ENCODE peak calls at places on chromosomes 7 and 10, in six cellular contexts. One of them, this sample, is unnamed.
A peak's percentile ranks its signal among the peaks of the same experiment; 100 is the strongest.

GRCh38 chr7:489876-490275 is 29.8 kb downstream of the PDGFA start:
- DNase-seq in activated naive CD4-positive, alpha-beta T cell treated with Interleukin-2 at 50 U/mL for 16 hours: no peak
- DNase-seq in RWPE1: no peak
- DNase-seq in esophagus muscularis mucosa: no peak
- DNase-seq in epithelial cell of proximal tubule: no peak
- DNase-seq in NCI-H187 treated with DMSO at 0.1 percent for 48 hours: no peak
- DNase-seq in this sample: no peak

GRCh38 chr10:110115784-110116520 is 91.5 kb upstream of the MXI1 start:
- DNase-seq in epithelial cell of proximal tubule: no peak
- DNase-seq in RWPE1: no peak
- DNase-seq in NCI-H187 treated with DMSO at 0.1 percent for 48 hours: no peak
- DNase-seq in esophagus muscularis mucosa: no peak
- DNase-seq in activated naive CD4-positive, alpha-beta T cell treated with Interleukin-2 at 50 U/mL for 16 hours: no peak
- DNase-seq in this sample: no peak

GRCh38 chr7:132386249-132386681 is 190.0 kb downstream of the PLXNA4 start:
- DNase-seq in NCI-H187 treated with DMSO at 0.1 percent for 48 hours: no peak
- DNase-seq in activated naive CD4-positive, alpha-beta T cell treated with Interleukin-2 at 50 U/mL for 16 hours: no peak
- DNase-seq in epithelial cell of proximal tubule: no peak
- DNase-seq in esophagus muscularis mucosa: no peak
- DNase-seq in RWPE1: no peak
- DNase-seq in this sample: no peak

GRCh38 chr10:23375366-23375765 is 30.8 kb upstream of the C10orf67 start:
- DNase-seq in activated naive CD4-positive, alpha-beta T cell treated with Interleukin-2 at 50 U/mL for 16 hours: no peak
- DNase-seq in esophagus muscularis mucosa: no peak
- DNase-seq in epithelial cell of proximal tubule: no peak
- DNase-seq in RWPE1: peak; percentile 49
- DNase-seq in NCI-H187 treated with DMSO at 0.1 percent for 48 hours: no peak
- DNase-seq in this sample: no peak

GRCh38 chr10:7546365-7546967 is 120.3 kb downstream of the ITIH5 start:
- DNase-seq in esophagus muscularis mucosa: no peak
- DNase-seq in RWPE1: no peak
- DNase-seq in epithelial cell of proximal tubule: no peak
- DNase-seq in activated naive CD4-positive, alpha-beta T cell treated with Interleukin-2 at 50 U/mL for 16 hours: no peak
- DNase-seq in NCI-H187 treated with DMSO at 0.1 percent for 48 hours: no peak
- DNase-seq in this sample: no peak

GRCh38 chr10:28300027-28300426 is 2.8 kb downstream of the MPP7 start:
- DNase-seq in esophagus muscularis mucosa: no peak
- DNase-seq in NCI-H187 treated with DMSO at 0.1 percent for 48 hours: no peak
- DNase-seq in activated naive CD4-positive, alpha-beta T cell treated with Interleukin-2 at 50 U/mL for 16 hours: no peak
- DNase-seq in RWPE1: peak; percentile 6
- DNase-seq in epithelial cell of proximal tubule: no peak
- DNase-seq in this sample: peak; percentile 28

GRCh38 chr10:129966370-129966769 is 2.3 kb upstream of the EBF3 start:
- DNase-seq in epithelial cell of proximal tubule: no peak
- DNase-seq in NCI-H187 treated with DMSO at 0.1 percent for 48 hours: no peak
- DNase-seq in RWPE1: no peak
- DNase-seq in activated naive CD4-positive, alpha-beta T cell treated with Interleukin-2 at 50 U/mL for 16 hours: no peak
- DNase-seq in esophagus muscularis mucosa: no peak
- DNase-seq in this sample: no peak

GRCh38 chr10:30364391-30365268 is 15.6 kb upstream of the MTPAP start:
- DNase-seq in NCI-H187 treated with DMSO at 0.1 percent for 48 hours: no peak
- DNase-seq in esophagus muscularis mucosa: peak; percentile 87
- DNase-seq in epithelial cell of proximal tubule: no peak
- DNase-seq in RWPE1: no peak
- DNase-seq in activated naive CD4-positive, alpha-beta T cell treated with Interleukin-2 at 50 U/mL for 16 hours: no peak
- DNase-seq in this sample: no peak

GRCh38 chr7:106957766-106958165 is 86.7 kb upstream of the PRKAR2B start:
- DNase-seq in epithelial cell of proximal tubule: no peak
- DNase-seq in activated naive CD4-positive, alpha-beta T cell treated with Interleukin-2 at 50 U/mL for 16 hours: no peak
- DNase-seq in NCI-H187 treated with DMSO at 0.1 percent for 48 hours: no peak
- DNase-seq in esophagus muscularis mucosa: no peak
- DNase-seq in RWPE1: peak; percentile 7
- DNase-seq in this sample: no peak

GRCh38 chr7:158246272-158246959 is 341.2 kb downstream of the PTPRN2 start:
- DNase-seq in NCI-H187 treated with DMSO at 0.1 percent for 48 hours: no peak
- DNase-seq in esophagus muscularis mucosa: peak; percentile 55
- DNase-seq in RWPE1: no peak
- DNase-seq in epithelial cell of proximal tubule: no peak
- DNase-seq in activated naive CD4-positive, alpha-beta T cell treated with Interleukin-2 at 50 U/mL for 16 hours: no peak
- DNase-seq in this sample: no peak

GRCh38 chr10:96511044-96511945 is 2.4 kb downstream of the TLL2 start:
- DNase-seq in NCI-H187 treated with DMSO at 0.1 percent for 48 hours: peak; percentile 14
- DNase-seq in activated naive CD4-positive, alpha-beta T cell treated with Interleukin-2 at 50 U/mL for 16 hours: peak; percentile 10
- DNase-seq in epithelial cell of proximal tubule: no peak
- DNase-seq in RWPE1: peak; percentile 57
- DNase-seq in esophagus muscularis mucosa: peak; percentile 86
- DNase-seq in this sample: no peak

GRCh38 chr10:16847644-16848043 is 30.4 kb upstream of the RSU1 start:
- DNase-seq in activated naive CD4-positive, alpha-beta T cell treated with Interleukin-2 at 50 U/mL for 16 hours: no peak
- DNase-seq in esophagus muscularis mucosa: no peak
- DNase-seq in NCI-H187 treated with DMSO at 0.1 percent for 48 hours: no peak
- DNase-seq in RWPE1: no peak
- DNase-seq in epithelial cell of proximal tubule: no peak
- DNase-seq in this sample: no peak

GRCh38 chr10:71449026-71449425 is 52.3 kb downstream of the CDH23 start:
- DNase-seq in esophagus muscularis mucosa: no peak
- DNase-seq in epithelial cell of proximal tubule: no peak
- DNase-seq in RWPE1: no peak
- DNase-seq in NCI-H187 treated with DMSO at 0.1 percent for 48 hours: no peak
- DNase-seq in activated naive CD4-positive, alpha-beta T cell treated with Interleukin-2 at 50 U/mL for 16 hours: no peak
- DNase-seq in this sample: no peak

GRCh38 chr7:93156884-93157283 is 8.7 kb upstream of the SAMD9L start:
- DNase-seq in NCI-H187 treated with DMSO at 0.1 percent for 48 hours: no peak
- DNase-seq in activated naive CD4-positive, alpha-beta T cell treated with Interleukin-2 at 50 U/mL for 16 hours: no peak
- DNase-seq in epithelial cell of proximal tubule: no peak
- DNase-seq in RWPE1: no peak
- DNase-seq in esophagus muscularis mucosa: no peak
- DNase-seq in this sample: no peak

GRCh38 chr7:117338020-117338419 is 15.2 kb upstream of the WNT2 start:
- DNase-seq in NCI-H187 treated with DMSO at 0.1 percent for 48 hours: no peak
- DNase-seq in activated naive CD4-positive, alpha-beta T cell treated with Interleukin-2 at 50 U/mL for 16 hours: no peak
- DNase-seq in RWPE1: no peak
- DNase-seq in epithelial cell of proximal tubule: no peak
- DNase-seq in esophagus muscularis mucosa: no peak
- DNase-seq in this sample: no peak

GRCh38 chr10:71564221-71564820 is 155.3 kb downstream of the C10orf105 start:
- DNase-seq in epithelial cell of proximal tubule: no peak
- DNase-seq in RWPE1: no peak
- DNase-seq in NCI-H187 treated with DMSO at 0.1 percent for 48 hours: no peak
- DNase-seq in activated naive CD4-positive, alpha-beta T cell treated with Interleukin-2 at 50 U/mL for 16 hours: no peak
- DNase-seq in esophagus muscularis mucosa: no peak
- DNase-seq in this sample: no peak

GRCh38 chr7:24216576-24217116 is 67.3 kb upstream of the NPY start:
- DNase-seq in activated naive CD4-positive, alpha-beta T cell treated with Interleukin-2 at 50 U/mL for 16 hours: no peak
- DNase-seq in epithelial cell of proximal tubule: no peak
- DNase-seq in esophagus muscularis mucosa: peak; percentile 39
- DNase-seq in RWPE1: no peak
- DNase-seq in NCI-H187 treated with DMSO at 0.1 percent for 48 hours: no peak
- DNase-seq in this sample: no peak

GRCh38 chr7:155644971-155645509 is 579 bp downstream of the RBM33 start:
- DNase-seq in activated naive CD4-positive, alpha-beta T cell treated with Interleukin-2 at 50 U/mL for 16 hours: peak; percentile 46
- DNase-seq in RWPE1: peak; percentile 33
- DNase-seq in NCI-H187 treated with DMSO at 0.1 percent for 48 hours: no peak
- DNase-seq in epithelial cell of proximal tubule: no peak
- DNase-seq in esophagus muscularis mucosa: no peak
- DNase-seq in this sample: peak; percentile 52

GRCh38 chr7:5302577-5302976 is 19.8 kb downstream of the SLC29A4 start:
- DNase-seq in RWPE1: no peak
- DNase-seq in activated naive CD4-positive, alpha-beta T cell treated with Interleukin-2 at 50 U/mL for 16 hours: no peak
- DNase-seq in esophagus muscularis mucosa: no peak
- DNase-seq in NCI-H187 treated with DMSO at 0.1 percent for 48 hours: no peak
- DNase-seq in epithelial cell of proximal tubule: no peak
- DNase-seq in this sample: no peak

GRCh38 chr7:151729521-151729921 is 147.4 kb downstream of the PRKAG2 start:
- DNase-seq in NCI-H187 treated with DMSO at 0.1 percent for 48 hours: no peak
- DNase-seq in activated naive CD4-positive, alpha-beta T cell treated with Interleukin-2 at 50 U/mL for 16 hours: no peak
- DNase-seq in RWPE1: no peak
- DNase-seq in epithelial cell of proximal tubule: no peak
- DNase-seq in esophagus muscularis mucosa: no peak
- DNase-seq in this sample: no peak

GRCh38 chr10:125783408-125783807 is 7.8 kb upstream of the MMP21 start:
- DNase-seq in epithelial cell of proximal tubule: no peak
- DNase-seq in activated naive CD4-positive, alpha-beta T cell treated with Interleukin-2 at 50 U/mL for 16 hours: no peak
- DNase-seq in RWPE1: no peak
- DNase-seq in esophagus muscularis mucosa: no peak
- DNase-seq in NCI-H187 treated with DMSO at 0.1 percent for 48 hours: no peak
- DNase-seq in this sample: no peak

GRCh38 chr7:92698237-92698841 is 108.1 kb upstream of the FAM133B start:
- DNase-seq in activated naive CD4-positive, alpha-beta T cell treated with Interleukin-2 at 50 U/mL for 16 hours: no peak
- DNase-seq in esophagus muscularis mucosa: no peak
- DNase-seq in RWPE1: peak; percentile 34
- DNase-seq in NCI-H187 treated with DMSO at 0.1 percent for 48 hours: no peak
- DNase-seq in epithelial cell of proximal tubule: peak; percentile 53
- DNase-seq in this sample: no peak

GRCh38 chr10:86203162-86203905 is 163.3 kb downstream of the GRID1 start:
- DNase-seq in activated naive CD4-positive, alpha-beta T cell treated with Interleukin-2 at 50 U/mL for 16 hours: no peak
- DNase-seq in NCI-H187 treated with DMSO at 0.1 percent for 48 hours: no peak
- DNase-seq in RWPE1: peak; percentile 38
- DNase-seq in esophagus muscularis mucosa: no peak
- DNase-seq in epithelial cell of proximal tubule: no peak
- DNase-seq in this sample: no peak

GRCh38 chr7:118060692-118061091 is 123.3 kb upstream of the LSM8 start:
- DNase-seq in RWPE1: no peak
- DNase-seq in esophagus muscularis mucosa: no peak
- DNase-seq in NCI-H187 treated with DMSO at 0.1 percent for 48 hours: no peak
- DNase-seq in epithelial cell of proximal tubule: no peak
- DNase-seq in activated naive CD4-positive, alpha-beta T cell treated with Interleukin-2 at 50 U/mL for 16 hours: no peak
- DNase-seq in this sample: no peak

GRCh38 chr10:79027147-79028055 is 41.4 kb upstream of the ZMIZ1 start:
- DNase-seq in RWPE1: no peak
- DNase-seq in NCI-H187 treated with DMSO at 0.1 percent for 48 hours: peak; percentile 6
- DNase-seq in epithelial cell of proximal tubule: no peak
- DNase-seq in activated naive CD4-positive, alpha-beta T cell treated with Interleukin-2 at 50 U/mL for 16 hours: peak; percentile 46
- DNase-seq in esophagus muscularis mucosa: no peak
- DNase-seq in this sample: peak; percentile 21

GRCh38 chr10:34102917-34103506 is 712.1 kb downstream of the PARD3 start:
- DNase-seq in RWPE1: no peak
- DNase-seq in activated naive CD4-positive, alpha-beta T cell treated with Interleukin-2 at 50 U/mL for 16 hours: no peak
- DNase-seq in NCI-H187 treated with DMSO at 0.1 percent for 48 hours: no peak
- DNase-seq in epithelial cell of proximal tubule: no peak
- DNase-seq in esophagus muscularis mucosa: peak; percentile 88
- DNase-seq in this sample: no peak

GRCh38 chr10:108461976-108462375 is 1297.5 kb upstream of the SORCS1 start:
- DNase-seq in epithelial cell of proximal tubule: no peak
- DNase-seq in activated naive CD4-positive, alpha-beta T cell treated with Interleukin-2 at 50 U/mL for 16 hours: no peak
- DNase-seq in RWPE1: no peak
- DNase-seq in esophagus muscularis mucosa: no peak
- DNase-seq in NCI-H187 treated with DMSO at 0.1 percent for 48 hours: no peak
- DNase-seq in this sample: no peak

GRCh38 chr10:12177642-12178041 is 18.0 kb downstream of the NUDT5 start:
- DNase-seq in esophagus muscularis mucosa: no peak
- DNase-seq in activated naive CD4-positive, alpha-beta T cell treated with Interleukin-2 at 50 U/mL for 16 hours: no peak
- DNase-seq in RWPE1: no peak
- DNase-seq in NCI-H187 treated with DMSO at 0.1 percent for 48 hours: no peak
- DNase-seq in epithelial cell of proximal tubule: peak; percentile 13
- DNase-seq in this sample: no peak

GRCh38 chr7:42843209-42843800 is 68.6 kb downstream of the C7orf25 start:
- DNase-seq in activated naive CD4-positive, alpha-beta T cell treated with Interleukin-2 at 50 U/mL for 16 hours: no peak
- DNase-seq in NCI-H187 treated with DMSO at 0.1 percent for 48 hours: no peak
- DNase-seq in epithelial cell of proximal tubule: no peak
- DNase-seq in esophagus muscularis mucosa: no peak
- DNase-seq in RWPE1: peak; percentile 53
- DNase-seq in this sample: no peak

This sample was measured in CD4-positive, alpha-beta memory T cell.